ENCODE peak calls at places on chromosome 7, in four cellular contexts. One of them, this sample, is unnamed.

GRCh38 chr7:73395538-73396503 is 37.8 kb upstream of the FZD9 start:
- DNase-seq in NCI-H1092 treated with DMSO at 0.1 percent for 48 hours: no peak
- DNase-seq in cardiac muscle cell: no peak
- DNase-seq in activated CD8-positive, alpha-beta memory T cell treated with anti-CD3 and anti-CD28 coated beads for 48 hours: no peak
- DNase-seq in this sample: no peak

GRCh38 chr7:80533287-80533686 is 21.4 kb upstream of the GNAT3 start:
- DNase-seq in NCI-H1092 treated with DMSO at 0.1 percent for 48 hours: no peak
- DNase-seq in cardiac muscle cell: no peak
- DNase-seq in activated CD8-positive, alpha-beta memory T cell treated with anti-CD3 and anti-CD28 coated beads for 48 hours: no peak
- DNase-seq in this sample: no peak

GRCh38 chr7:102828291-102828690 is 79.5 kb downstream of the FAM185A start:
- DNase-seq in cardiac muscle cell: no peak
- DNase-seq in activated CD8-positive, alpha-beta memory T cell treated with anti-CD3 and anti-CD28 coated beads for 48 hours: no peak
- DNase-seq in NCI-H1092 treated with DMSO at 0.1 percent for 48 hours: no peak
- DNase-seq in this sample: no peak

GRCh38 chr7:36253699-36254098 is 100.6 kb downstream of the EEPD1 start:
- DNase-seq in cardiac muscle cell: no peak
- DNase-seq in NCI-H1092 treated with DMSO at 0.1 percent for 48 hours: no peak
- DNase-seq in activated CD8-positive, alpha-beta memory T cell treated with anti-CD3 and anti-CD28 coated beads for 48 hours: no peak
- DNase-seq in this sample: no peak

GRCh38 chr7:111958889-111959288 is 247.3 kb downstream of the DOCK4 start:
- DNase-seq in cardiac muscle cell: no peak
- DNase-seq in NCI-H1092 treated with DMSO at 0.1 percent for 48 hours: peak
- DNase-seq in activated CD8-positive, alpha-beta memory T cell treated with anti-CD3 and anti-CD28 coated beads for 48 hours: no peak
- DNase-seq in this sample: peak

GRCh38 chr7:131252976-131253375 is 74.7 kb upstream of the MKLN1 start:
- DNase-seq in NCI-H1092 treated with DMSO at 0.1 percent for 48 hours: no peak
- DNase-seq in activated CD8-positive, alpha-beta memory T cell treated with anti-CD3 and anti-CD28 coated beads for 48 hours: no peak
- DNase-seq in cardiac muscle cell: no peak
- DNase-seq in this sample: no peak

GRCh38 chr7:142452791-142453190 is 194.9 kb upstream of the PRSS58 start:
- DNase-seq in NCI-H1092 treated with DMSO at 0.1 percent for 48 hours: no peak
- DNase-seq in cardiac muscle cell: no peak
- DNase-seq in activated CD8-positive, alpha-beta memory T cell treated with anti-CD3 and anti-CD28 coated beads for 48 hours: no peak
- DNase-seq in this sample: no peak

GRCh38 chr7:130941322-130942210 is 207.6 kb upstream of the KLF14 start:
- DNase-seq in activated CD8-positive, alpha-beta memory T cell treated with anti-CD3 and anti-CD28 coated beads for 48 hours: no peak
- DNase-seq in cardiac muscle cell: peak
- DNase-seq in NCI-H1092 treated with DMSO at 0.1 percent for 48 hours: no peak
- DNase-seq in this sample: peak

GRCh38 chr7:100157334-100158228 is 942 bp downstream of the TRAPPC14 start:
- DNase-seq in cardiac muscle cell: peak
- DNase-seq in NCI-H1092 treated with DMSO at 0.1 percent for 48 hours: no peak
- DNase-seq in activated CD8-positive, alpha-beta memory T cell treated with anti-CD3 and anti-CD28 coated beads for 48 hours: no peak
- DNase-seq in this sample: no peak

GRCh38 chr7:28623105-28623730 is 210.9 kb downstream of the CREB5 start:
- DNase-seq in activated CD8-positive, alpha-beta memory T cell treated with anti-CD3 and anti-CD28 coated beads for 48 hours: no peak
- DNase-seq in cardiac muscle cell: peak
- DNase-seq in NCI-H1092 treated with DMSO at 0.1 percent for 48 hours: no peak
- DNase-seq in this sample: no peak

GRCh38 chr7:3464900-3465622 is 164.0 kb downstream of the SDK1 start:
- DNase-seq in cardiac muscle cell: no peak
- DNase-seq in NCI-H1092 treated with DMSO at 0.1 percent for 48 hours: no peak
- DNase-seq in activated CD8-positive, alpha-beta memory T cell treated with anti-CD3 and anti-CD28 coated beads for 48 hours: no peak
- DNase-seq in this sample: no peak

GRCh38 chr7:75716992-75717626 is 21.6 kb downstream of the HIP1 start:
- DNase-seq in cardiac muscle cell: peak
- DNase-seq in activated CD8-positive, alpha-beta memory T cell treated with anti-CD3 and anti-CD28 coated beads for 48 hours: no peak
- DNase-seq in NCI-H1092 treated with DMSO at 0.1 percent for 48 hours: no peak
- DNase-seq in this sample: no peak

GRCh38 chr7:151806938-151807775 is 69.8 kb downstream of the PRKAG2 start:
- DNase-seq in activated CD8-positive, alpha-beta memory T cell treated with anti-CD3 and anti-CD28 coated beads for 48 hours: no peak
- DNase-seq in NCI-H1092 treated with DMSO at 0.1 percent for 48 hours: no peak
- DNase-seq in cardiac muscle cell: no peak
- DNase-seq in this sample: no peak

GRCh38 chr7:115475774-115476407 is 554.0 kb downstream of the MDFIC start:
- DNase-seq in cardiac muscle cell: peak
- DNase-seq in activated CD8-positive, alpha-beta memory T cell treated with anti-CD3 and anti-CD28 coated beads for 48 hours: no peak
- DNase-seq in NCI-H1092 treated with DMSO at 0.1 percent for 48 hours: peak
- DNase-seq in this sample: peak

GRCh38 chr7:64101943-64102655 is 56.9 kb downstream of the ZNF727 start:
- DNase-seq in NCI-H1092 treated with DMSO at 0.1 percent for 48 hours: no peak
- DNase-seq in activated CD8-positive, alpha-beta memory T cell treated with anti-CD3 and anti-CD28 coated beads for 48 hours: no peak
- DNase-seq in cardiac muscle cell: no peak
- DNase-seq in this sample: no peak

GRCh38 chr7:45599851-45600706 is 25.9 kb downstream of the ADCY1 start:
- DNase-seq in NCI-H1092 treated with DMSO at 0.1 percent for 48 hours: no peak
- DNase-seq in activated CD8-positive, alpha-beta memory T cell treated with anti-CD3 and anti-CD28 coated beads for 48 hours: no peak
- DNase-seq in cardiac muscle cell: no peak
- DNase-seq in this sample: no peak

GRCh38 chr7:74625446-74625845 is 32.1 kb upstream of the GTF2I start:
- DNase-seq in cardiac muscle cell: peak
- DNase-seq in activated CD8-positive, alpha-beta memory T cell treated with anti-CD3 and anti-CD28 coated beads for 48 hours: no peak
- DNase-seq in NCI-H1092 treated with DMSO at 0.1 percent for 48 hours: no peak
- DNase-seq in this sample: no peak

GRCh38 chr7:42831051-42831952 is 80.6 kb downstream of the C7orf25 start:
- DNase-seq in NCI-H1092 treated with DMSO at 0.1 percent for 48 hours: no peak
- DNase-seq in activated CD8-positive, alpha-beta memory T cell treated with anti-CD3 and anti-CD28 coated beads for 48 hours: no peak
- DNase-seq in cardiac muscle cell: peak
- DNase-seq in this sample: no peak

GRCh38 chr7:5423272-5423843 is at the start of gene TNRC18:
- DNase-seq in activated CD8-positive, alpha-beta memory T cell treated with anti-CD3 and anti-CD28 coated beads for 48 hours: no peak
- DNase-seq in cardiac muscle cell: no peak
- DNase-seq in NCI-H1092 treated with DMSO at 0.1 percent for 48 hours: no peak
- DNase-seq in this sample: no peak

GRCh38 chr7:108419961-108420360 is 36.3 kb downstream of the NRCAM start:
- DNase-seq in cardiac muscle cell: peak
- DNase-seq in NCI-H1092 treated with DMSO at 0.1 percent for 48 hours: no peak
- DNase-seq in activated CD8-positive, alpha-beta memory T cell treated with anti-CD3 and anti-CD28 coated beads for 48 hours: no peak
- DNase-seq in this sample: no peak

GRCh38 chr7:78530351-78530750 is 731.8 kb downstream of the PHTF2 start:
- DNase-seq in cardiac muscle cell: peak
- DNase-seq in NCI-H1092 treated with DMSO at 0.1 percent for 48 hours: peak
- DNase-seq in activated CD8-positive, alpha-beta memory T cell treated with anti-CD3 and anti-CD28 coated beads for 48 hours: no peak
- DNase-seq in this sample: peak

GRCh38 chr7:1668486-1668931 is 1.6 kb upstream of the ELFN1 start:
- DNase-seq in activated CD8-positive, alpha-beta memory T cell treated with anti-CD3 and anti-CD28 coated beads for 48 hours: no peak
- DNase-seq in cardiac muscle cell: no peak
- DNase-seq in NCI-H1092 treated with DMSO at 0.1 percent for 48 hours: no peak
- DNase-seq in this sample: no peak

GRCh38 chr7:69318794-69319193 is 279.5 kb upstream of the AUTS2 start:
- DNase-seq in cardiac muscle cell: no peak
- DNase-seq in activated CD8-positive, alpha-beta memory T cell treated with anti-CD3 and anti-CD28 coated beads for 48 hours: no peak
- DNase-seq in NCI-H1092 treated with DMSO at 0.1 percent for 48 hours: no peak
- DNase-seq in this sample: no peak

GRCh38 chr7:153061913-153062528 is 302.5 kb downstream of the ACTR3B start:
- DNase-seq in activated CD8-positive, alpha-beta memory T cell treated with anti-CD3 and anti-CD28 coated beads for 48 hours: no peak
- DNase-seq in cardiac muscle cell: no peak
- DNase-seq in NCI-H1092 treated with DMSO at 0.1 percent for 48 hours: no peak
- DNase-seq in this sample: no peak

GRCh38 chr7:100407285-100408180 is 21.0 kb downstream of the ZCWPW1 start:
- DNase-seq in cardiac muscle cell: peak
- DNase-seq in activated CD8-positive, alpha-beta memory T cell treated with anti-CD3 and anti-CD28 coated beads for 48 hours: no peak
- DNase-seq in NCI-H1092 treated with DMSO at 0.1 percent for 48 hours: peak
- DNase-seq in this sample: peak

GRCh38 chr7:27112361-27112760 is 9.9 kb upstream of the HOXA2 start:
- DNase-seq in activated CD8-positive, alpha-beta memory T cell treated with anti-CD3 and anti-CD28 coated beads for 48 hours: no peak
- DNase-seq in NCI-H1092 treated with DMSO at 0.1 percent for 48 hours: no peak
- DNase-seq in cardiac muscle cell: no peak
- DNase-seq in this sample: no peak

GRCh38 chr7:91083855-91084644 is 180.2 kb upstream of the FZD1 start:
- DNase-seq in cardiac muscle cell: peak
- DNase-seq in NCI-H1092 treated with DMSO at 0.1 percent for 48 hours: no peak
- DNase-seq in activated CD8-positive, alpha-beta memory T cell treated with anti-CD3 and anti-CD28 coated beads for 48 hours: no peak
- DNase-seq in this sample: peak

GRCh38 chr7:7662527-7662926 is 22.0 kb downstream of the UMAD1 start:
- DNase-seq in NCI-H1092 treated with DMSO at 0.1 percent for 48 hours: peak
- DNase-seq in activated CD8-positive, alpha-beta memory T cell treated with anti-CD3 and anti-CD28 coated beads for 48 hours: no peak
- DNase-seq in cardiac muscle cell: no peak
- DNase-seq in this sample: peak

GRCh38 chr7:90726623-90727022 is 130.5 kb downstream of the CDK14 start:
- DNase-seq in activated CD8-positive, alpha-beta memory T cell treated with anti-CD3 and anti-CD28 coated beads for 48 hours: no peak
- DNase-seq in NCI-H1092 treated with DMSO at 0.1 percent for 48 hours: no peak
- DNase-seq in cardiac muscle cell: peak
- DNase-seq in this sample: no peak

GRCh38 chr7:64183126-64183742 is 23.8 kb upstream of the ZNF735 start:
- DNase-seq in cardiac muscle cell: no peak
- DNase-seq in NCI-H1092 treated with DMSO at 0.1 percent for 48 hours: peak
- DNase-seq in activated CD8-positive, alpha-beta memory T cell treated with anti-CD3 and anti-CD28 coated beads for 48 hours: peak
- DNase-seq in this sample: no peak

GRCh38 chr7:139457153-139457946 is 26.1 kb downstream of the KLRG2 start:
- DNase-seq in cardiac muscle cell: peak
- DNase-seq in NCI-H1092 treated with DMSO at 0.1 percent for 48 hours: no peak
- DNase-seq in activated CD8-positive, alpha-beta memory T cell treated with anti-CD3 and anti-CD28 coated beads for 48 hours: no peak
- DNase-seq in this sample: no peak